ENCODE peak calls at places on chromosomes 3 and 15, in four cellular contexts. One of them, this sample, is unnamed.

GRCh38 chr3:9911863-9912262 is 5.0 kb upstream of the IL17RC start:
- DNase-seq in left ventricle myocardium inferior: no peak
- DNase-seq in ureter: no peak
- DNase-seq in left colon: no peak
- DNase-seq in this sample: no peak

GRCh38 chr3:149534671-149535394 is 60.3 kb downstream of the TM4SF4 start:
- DNase-seq in left colon: no peak
- DNase-seq in ureter: no peak
- DNase-seq in left ventricle myocardium inferior: no peak
- DNase-seq in this sample: no peak

GRCh38 chr15:29526802-29527201 is 257.2 kb upstream of the NSMCE3 start:
- DNase-seq in ureter: no peak
- DNase-seq in left ventricle myocardium inferior: no peak
- DNase-seq in left colon: no peak
- DNase-seq in this sample: no peak

GRCh38 chr3:52453496-52454234 is at the start of gene TNNC1:
- DNase-seq in left ventricle myocardium inferior: peak
- DNase-seq in left colon: no peak
- DNase-seq in ureter: no peak
- DNase-seq in this sample: peak

GRCh38 chr3:176767385-176767784 is 429.9 kb downstream of the TBL1XR1 start:
- DNase-seq in ureter: no peak
- DNase-seq in left ventricle myocardium inferior: no peak
- DNase-seq in left colon: no peak
- DNase-seq in this sample: peak

GRCh38 chr3:70308760-70309159 is 3.7 kb downstream of the MDFIC2 start:
- DNase-seq in ureter: no peak
- DNase-seq in left colon: no peak
- DNase-seq in left ventricle myocardium inferior: no peak
- DNase-seq in this sample: no peak

GRCh38 chr15:48367483-48367882 is 36.3 kb downstream of the DUT start:
- DNase-seq in left ventricle myocardium inferior: no peak
- DNase-seq in left colon: no peak
- DNase-seq in ureter: no peak
- DNase-seq in this sample: no peak

GRCh38 chr3:98826126-98826525 is 63.0 kb downstream of the ST3GAL6 start:
- DNase-seq in ureter: no peak
- DNase-seq in left colon: no peak
- DNase-seq in left ventricle myocardium inferior: no peak
- DNase-seq in this sample: no peak

GRCh38 chr15:44550256-44550655 is 13.3 kb downstream of the EIF3J start:
- DNase-seq in left ventricle myocardium inferior: no peak
- DNase-seq in ureter: no peak
- DNase-seq in left colon: no peak
- DNase-seq in this sample: no peak

GRCh38 chr15:40367673-40368611 is 9.9 kb downstream of the DISP2 start:
- DNase-seq in ureter: peak
- DNase-seq in left colon: peak
- DNase-seq in left ventricle myocardium inferior: peak
- DNase-seq in this sample: peak

GRCh38 chr15:31077181-31077580 is 24.3 kb downstream of the TRPM1 start:
- DNase-seq in ureter: no peak
- DNase-seq in left colon: no peak
- DNase-seq in left ventricle myocardium inferior: no peak
- DNase-seq in this sample: no peak

GRCh38 chr15:33021806-33022389 is 172.6 kb downstream of the FMN1 start:
- DNase-seq in left colon: no peak
- DNase-seq in left ventricle myocardium inferior: no peak
- DNase-seq in ureter: no peak
- DNase-seq in this sample: no peak

GRCh38 chr3:134749174-134749573 is 45.9 kb upstream of the EPHB1 start:
- DNase-seq in left colon: no peak
- DNase-seq in left ventricle myocardium inferior: no peak
- DNase-seq in ureter: peak
- DNase-seq in this sample: no peak